ENCODE peak calls at places on chromosomes 2 and 18, in eight cellular contexts. E, B, M, W, S, N, A and O are unnamed samples.

GRCh38 chr2:113181491-113182051 is 7.8 kb downstream of the PSD4 start:
- DNase-seq in W (no peak), S (no peak), N (no peak), A (no peak), E (no peak), M (no peak), B (no peak), O (no peak)

GRCh38 chr18:72605350-72605749 is 61.2 kb upstream of the CBLN2 start:
- DNase-seq in E (no peak), W (no peak), M (no peak), N (no peak), A (no peak), B (no peak), S (no peak), O (no peak)

GRCh38 chr2:239936838-239937581 is 88.1 kb downstream of the NDUFA10 start:
- DNase-seq in S (no peak), E (no peak), B (peak; percentile 52), W (no peak), N (no peak), M (no peak), A (no peak), O (no peak)

GRCh38 chr18:21826196-21826595 is 85.6 kb downstream of the MIB1 start:
- DNase-seq in W (no peak), B (no peak), N (no peak), A (no peak), S (peak; percentile 82), E (peak; percentile 41), M (no peak), O (no peak)

GRCh38 chr2:232889876-232890401 is 19.9 kb downstream of the SNORC start:
- DNase-seq in B (no peak), E (no peak), N (no peak), M (no peak), W (no peak), S (no peak), A (no peak), O (no peak)

GRCh38 chr2:138421971-138422335 is 79.6 kb upstream of the SPOPL start:
- DNase-seq in W (no peak), B (no peak), M (no peak), E (peak; percentile 79), A (no peak), N (peak; percentile 59), S (peak; percentile 82), O (no peak)

GRCh38 chr2:70684846-70685622 is 83.0 kb downstream of the ADD2 start:
- DNase-seq in N (no peak), E (no peak), W (peak; percentile 56), M (peak; percentile 50), S (no peak), B (no peak), A (no peak), O (no peak)

GRCh38 chr2:74554821-74555531 is 456 bp downstream of the DOK1 start:
- DNase-seq in S (peak; percentile 67), N (no peak), E (no peak), W (no peak), B (peak; percentile 86), A (no peak), M (peak; percentile 37), O (peak; percentile 89)

GRCh38 chr18:79454034-79454735 is 58.5 kb downstream of the NFATC1 start:
- DNase-seq in S (peak; percentile 14), E (no peak), N (no peak), M (no peak), A (no peak), W (no peak), B (no peak), O (no peak)

GRCh38 chr18:28834889-28835288 is 658.0 kb upstream of the CDH2 start:
- DNase-seq in M (no peak), B (no peak), E (peak; percentile 75), N (no peak), S (peak; percentile 86), A (no peak), W (no peak), O (no peak)

GRCh38 chr2:11698009-11698922 is 28.3 kb upstream of the NTSR2 start:
- DNase-seq in B (peak; percentile 82), N (no peak), E (peak; percentile 81), S (peak; percentile 88), A (no peak), M (no peak), W (no peak), O (peak; percentile 96)

GRCh38 chr2:60945341-60945740 is 64.0 kb downstream of the REL start:
- DNase-seq in S (no peak), B (no peak), W (no peak), N (no peak), A (no peak), E (no peak), M (no peak), O (no peak)

GRCh38 chr2:86323273-86323672 is 14.2 kb downstream of the REEP1 start:
- DNase-seq in M (no peak), S (no peak), N (no peak), A (no peak), E (no peak), W (no peak), B (no peak), O (peak; percentile 64)

GRCh38 chr2:122105171-122105884 is 349.9 kb downstream of the TSN start:
- DNase-seq in A (no peak), M (no peak), W (no peak), S (no peak), E (no peak), B (no peak), N (no peak), O (no peak)

GRCh38 chr18:12031836-12032235 is 50.5 kb downstream of the IMPA2 start:
- DNase-seq in S (peak; percentile 94), M (no peak), W (no peak), E (peak; percentile 75), N (peak; percentile 33), A (no peak), B (peak; percentile 77), O (no peak)

GRCh38 chr18:72727776-72728175 is 140.0 kb downstream of the NETO1 start:
- DNase-seq in W (no peak), N (no peak), M (no peak), B (no peak), S (no peak), A (no peak), E (peak; percentile 7), O (no peak)

GRCh38 chr2:24833821-24834732 is 40.9 kb downstream of the CENPO start:
- DNase-seq in N (no peak), A (no peak), M (no peak), B (peak; percentile 61), S (no peak), W (no peak), E (no peak), O (no peak)

GRCh38 chr2:127864877-127865276 is 6.9 kb upstream of the POLR2D start:
- DNase-seq in B (no peak), W (no peak), A (no peak), E (no peak), S (peak; percentile 56), N (no peak), M (peak; percentile 22), O (no peak)

GRCh38 chr18:46916551-46917107 is 678 bp downstream of the PIAS2 start:
- DNase-seq in S (peak; percentile 61), M (peak; percentile 27), A (no peak), E (peak; percentile 9), B (no peak), W (peak; percentile 40), N (no peak), O (no peak)

GRCh38 chr2:210324458-210324857 is 9.5 kb upstream of the MYL1 start:
- DNase-seq in E (no peak), B (no peak), S (no peak), N (no peak), W (no peak), M (no peak), A (no peak), O (no peak)

GRCh38 chr2:187078297-187078696 is 229.3 kb upstream of the ZSWIM2 start:
- DNase-seq in W (no peak), B (no peak), S (peak; percentile 55), N (no peak), E (peak; percentile 41), A (no peak), M (no peak), O (no peak)

GRCh38 chr2:105800036-105800755 is 55.5 kb downstream of the NCK2 start:
- DNase-seq in S (peak; percentile 40), M (no peak), W (no peak), N (no peak), B (no peak), E (peak; percentile 45), A (no peak), O (no peak)

GRCh38 chr2:65438137-65438899 is 5.9 kb upstream of the SPRED2 start:
- DNase-seq in N (no peak), W (no peak), E (no peak), M (no peak), A (no peak), S (no peak), B (no peak), O (no peak)

GRCh38 chr2:237259201-237259600 is 154.8 kb downstream of the COL6A3 start:
- DNase-seq in M (no peak), W (no peak), A (no peak), E (no peak), B (no peak), N (no peak), S (no peak), O (no peak)

GRCh38 chr18:32548688-32549087 is 78.0 kb upstream of the GAREM1 start:
- DNase-seq in A (no peak), S (no peak), M (peak; percentile 66), N (no peak), B (no peak), E (no peak), W (peak; percentile 78), O (no peak)

GRCh38 chr2:121243821-121244460 is 41.1 kb downstream of the TFCP2L1 start:
- DNase-seq in B (peak; percentile 67), S (no peak), E (no peak), N (no peak), W (no peak), A (no peak), M (no peak), O (no peak)

GRCh38 chr18:59681521-59682004 is 15.7 kb downstream of the CCBE1 start:
- DNase-seq in E (no peak), B (no peak), M (no peak), N (no peak), S (no peak), W (no peak), A (no peak), O (no peak)

GRCh38 chr2:196182439-196183171 is 11.2 kb upstream of the STK17B start:
- DNase-seq in N (no peak), S (no peak), B (no peak), A (no peak), W (no peak), M (no peak), E (no peak), O (no peak)

GRCh38 chr18:21179590-21180220 is 62.3 kb upstream of the GREB1L start:
- DNase-seq in E (peak; percentile 47), W (peak; percentile 69), N (no peak), B (no peak), A (peak; percentile 33), M (peak; percentile 78), S (peak; percentile 80), O (no peak)

GRCh38 chr2:30421551-30422436 is 25.3 kb upstream of the LCLAT1 start:
- DNase-seq in W (no peak), M (peak; percentile 22), B (no peak), E (peak; percentile 68), A (no peak), N (peak; percentile 75), S (peak; percentile 94), O (no peak)

GRCh38 chr18:11986061-11986460 is 4.8 kb downstream of the IMPA2 start:
- DNase-seq in E (no peak), B (peak; percentile 47), A (no peak), W (no peak), S (no peak), N (no peak), M (no peak), O (peak; percentile 77)

GRCh38 chr2:235669983-235670962 is 176.4 kb downstream of the AGAP1 start:
- DNase-seq in E (peak; percentile 79), S (peak; percentile 96), M (peak; percentile 69), N (no peak), B (peak; percentile 87), A (no peak), W (peak; percentile 59), O (no peak)

GRCh38 chr2:98697651-98698337 is 33.1 kb downstream of the MGAT4A start:
- DNase-seq in B (no peak), A (no peak), E (no peak), S (no peak), M (no peak), W (no peak), N (no peak), O (no peak)

GRCh38 chr2:203623616-203624015 is 82.8 kb upstream of the CD28 start:
- DNase-seq in S (peak; percentile 45), E (no peak), M (no peak), N (no peak), B (no peak), W (no peak), A (no peak), O (no peak)